ENCODE peak calls at places on chromosomes 4 and X, in nine cellular contexts. K is left cardiac atrium; M is astrocyte of the spinal cord; O is AG09309; B is kidney epithelial cell; R is non-pigmented ciliary epithelial cell; I is effector memory CD8-positive, alpha-beta T cell; G is mucosa of gallbladder; Z is right lobe of liver. W is an unnamed sample.

GRCh38 chr4:48042979-48043461 is 26.4 kb downstream of the NIPAL1 start:
- DNase-seq in K (no peak), M (no peak), O (no peak), B (no peak), R (no peak), I (no peak), G (no peak), Z (no peak), W (peak; percentile 35)

GRCh38 chr4:73811841-73812240 is 24.6 kb upstream of the CXCL6 start:
- DNase-seq in K (no peak), M (no peak), O (no peak), B (no peak), R (no peak), I (no peak), G (no peak), Z (no peak), W (no peak)

GRCh38 chrX:43165343-43165920 is 387.5 kb upstream of the PPP1R2C start:
- DNase-seq in K (no peak), M (no peak), O (no peak), B (no peak), R (no peak), I (no peak), G (no peak), Z (no peak), W (no peak)

GRCh38 chrX:152900937-152901445 is 3.1 kb downstream of the ZNF185 start:
- DNase-seq in K (no peak), M (no peak), O (no peak), B (no peak), R (no peak), I (no peak), G (no peak), Z (no peak), W (no peak)

GRCh38 chr4:136818811-136819210 is 713.5 kb downstream of the PCDH18 start:
- DNase-seq in K (no peak), M (peak; percentile 44), O (no peak), B (no peak), R (peak; percentile 22), I (no peak), G (no peak), Z (no peak), W (no peak)

GRCh38 chr4:156946508-156947197 is 24.9 kb downstream of the PDGFC start:
- DNase-seq in K (peak; percentile 25), M (peak; percentile 98), O (peak; percentile 89), B (peak; percentile 98), R (peak; percentile 98), I (no peak), G (no peak), Z (no peak), W (no peak)

GRCh38 chr4:20839957-20840356 is 139.7 kb downstream of the PACRGL start:
- DNase-seq in K (no peak), M (peak; percentile 76), O (no peak), B (peak; percentile 77), R (peak; percentile 91), I (no peak), G (no peak), Z (no peak), W (no peak)

GRCh38 chr4:1299301-1299860 is 9.7 kb downstream of the MAEA start:
- DNase-seq in K (no peak), M (no peak), O (no peak), B (no peak), R (no peak), I (no peak), G (no peak), Z (peak; percentile 8), W (no peak)

GRCh38 chr4:56731857-56732256 is 50.8 kb upstream of the HOPX start:
- DNase-seq in K (peak; percentile 47), M (no peak), O (no peak), B (no peak), R (no peak), I (no peak), G (no peak), Z (no peak), W (peak; percentile 51)

GRCh38 chr4:184250795-184251679 is 33.4 kb upstream of the ENPP6 start:
- DNase-seq in K (no peak), M (peak; percentile 58), O (peak; percentile 11), B (no peak), R (no peak), I (peak; percentile 24), G (no peak), Z (no peak), W (peak; percentile 77)

GRCh38 chr4:74366367-74366891 is 1.5 kb downstream of the EREG start:
- DNase-seq in K (no peak), M (no peak), O (no peak), B (no peak), R (no peak), I (no peak), G (no peak), Z (no peak), W (peak; percentile 9)

GRCh38 chrX:57156397-57157049 is 19.3 kb upstream of the SPIN2A start:
- DNase-seq in K (no peak), M (peak; percentile 8), O (peak; percentile 4), B (peak; percentile 7), R (no peak), I (no peak), G (no peak), Z (no peak), W (no peak)

GRCh38 chr4:163070023-163070422 is 96.7 kb downstream of the NAF1 start:
- DNase-seq in K (no peak), M (no peak), O (no peak), B (no peak), R (no peak), I (no peak), G (no peak), Z (no peak), W (no peak)

GRCh38 chr4:123520376-123520775 is 123.8 kb downstream of the SPRY1 start:
- DNase-seq in K (no peak), M (no peak), O (no peak), B (no peak), R (no peak), I (no peak), G (no peak), Z (no peak), W (no peak)

GRCh38 chr4:52843958-52844357 is 18.2 kb upstream of the RASL11B start:
- DNase-seq in K (no peak), M (no peak), O (no peak), B (no peak), R (no peak), I (no peak), G (no peak), Z (no peak), W (no peak)

GRCh38 chr4:128847074-128847724 is 37.7 kb downstream of the JADE1 start:
- DNase-seq in K (no peak), M (no peak), O (no peak), B (no peak), R (no peak), I (no peak), G (no peak), Z (no peak), W (no peak)

GRCh38 chr4:153731239-153731638 is 28.6 kb downstream of the RNF175 start:
- DNase-seq in K (no peak), M (peak; percentile 86), O (peak; percentile 77), B (peak; percentile 70), R (no peak), I (no peak), G (no peak), Z (no peak), W (no peak)

GRCh38 chr4:80201326-80202151 is 4.2 kb downstream of the PRDM8 start:
- DNase-seq in K (peak; percentile 59), M (peak; percentile 56), O (no peak), B (no peak), R (no peak), I (peak; percentile 54), G (peak; percentile 42), Z (no peak), W (no peak)

GRCh38 chr4:86032476-86033022 is 327.3 kb downstream of the MAPK10 start:
- DNase-seq in K (no peak), M (peak; percentile 90), O (peak; percentile 95), B (no peak), R (peak; percentile 77), I (no peak), G (peak; percentile 19), Z (no peak), W (no peak)

GRCh38 chr4:85420831-85421230 is 54.1 kb upstream of the ARHGAP24 start:
- DNase-seq in K (no peak), M (no peak), O (no peak), B (no peak), R (no peak), I (no peak), G (no peak), Z (no peak), W (no peak)

GRCh38 chr4:88803600-88804096 is 106.0 kb upstream of the NAP1L5 start:
- DNase-seq in K (no peak), M (peak; percentile 92), O (peak; percentile 87), B (peak; percentile 68), R (peak; percentile 93), I (no peak), G (peak; percentile 67), Z (no peak), W (peak; percentile 83)

GRCh38 chr4:170414961-170415360 is 325.2 kb upstream of the AADAT start:
- DNase-seq in K (no peak), M (no peak), O (no peak), B (no peak), R (no peak), I (no peak), G (no peak), Z (no peak), W (no peak)

GRCh38 chr4:64598068-64598467 is 188.8 kb upstream of the TECRL start:
- DNase-seq in K (no peak), M (no peak), O (no peak), B (no peak), R (no peak), I (no peak), G (no peak), Z (no peak), W (no peak)

GRCh38 chrX:64204701-64205440 is 637 bp downstream of the AMER1 start:
- DNase-seq in K (peak; percentile 33), M (peak; percentile 30), O (no peak), B (no peak), R (no peak), I (peak; percentile 0), G (peak; percentile 11), Z (peak; percentile 29), W (peak; percentile 18)

GRCh38 chrX:77446029-77446585 is 1.1 kb upstream of the FGF16 start:
- DNase-seq in K (peak; percentile 24), M (no peak), O (no peak), B (no peak), R (no peak), I (no peak), G (no peak), Z (peak; percentile 27), W (peak; percentile 11)

GRCh38 chr4:108313546-108314339 is 145.0 kb upstream of the LEF1 start:
- DNase-seq in K (no peak), M (no peak), O (no peak), B (no peak), R (no peak), I (no peak), G (no peak), Z (no peak), W (no peak)

GRCh38 chr4:185640809-185641675 is 105.7 kb upstream of the PDLIM3 start:
- DNase-seq in K (no peak), M (peak; percentile 86), O (peak; percentile 61), B (peak; percentile 50), R (peak; percentile 60), I (no peak), G (no peak), Z (no peak), W (peak; percentile 59)

GRCh38 chrX:143298663-143299241 is 218.5 kb downstream of the SPANXN3 start:
- DNase-seq in K (no peak), M (no peak), O (no peak), B (no peak), R (no peak), I (no peak), G (no peak), Z (no peak), W (no peak)

GRCh38 chrX:15744181-15744867 is 6.3 kb downstream of the CA5B start:
- DNase-seq in K (peak; percentile 49), M (no peak), O (no peak), B (no peak), R (no peak), I (no peak), G (no peak), Z (peak; percentile 33), W (no peak)

GRCh38 chr4:185719493-185719843 is 92.5 kb downstream of the SORBS2 start:
- DNase-seq in K (no peak), M (no peak), O (no peak), B (no peak), R (no peak), I (no peak), G (no peak), Z (no peak), W (no peak)

W was measured in small intestine.